ENCODE peak calls at places on chromosomes 6 and 20, in eight cellular contexts. E is body of pancreas, G is heart right ventricle, J is breast epithelium, C is thyroid gland, L is IMR-90, K is thoracic aorta, O is mammary epithelial cell. N is an unnamed sample.

GRCh38 chr20:22946594-22946993 is 88.5 kb upstream of the SSTR4 start:
- DNase-seq in K (no peak), E (no peak), C (no peak), J (no peak), O (no peak), L (no peak), G (no peak), N (no peak)

GRCh38 chr6:47299965-47300364 is 9.7 kb downstream of the TNFRSF21 start:
- DNase-seq in J (no peak), E (no peak), L (no peak), G (no peak), O (no peak), K (no peak), C (no peak), N (no peak)

GRCh38 chr6:42075159-42075838 is 25.0 kb downstream of the TAF8 start:
- DNase-seq in K (no peak), E (peak; percentile 84), L (peak; percentile 69), O (peak; percentile 67), J (peak; percentile 89), C (peak; percentile 94), G (peak; percentile 76), N (peak; percentile 79)

GRCh38 chr6:40733770-40734396 is 146.7 kb upstream of the LRFN2 start:
- DNase-seq in K (no peak), G (no peak), C (no peak), O (no peak), J (no peak), L (no peak), E (no peak), N (no peak)

GRCh38 chr20:3174442-3175263 is 1.3 kb upstream of the LZTS3 start:
- DNase-seq in E (no peak), G (no peak), O (no peak), K (no peak), C (no peak), J (no peak), L (peak; percentile 11), N (no peak)

GRCh38 chr6:170269151-170269872 is 21.6 kb downstream of the DLL1 start:
- DNase-seq in G (no peak), C (no peak), K (no peak), E (peak; percentile 62), L (no peak), J (no peak), O (no peak), N (no peak)

GRCh38 chr6:26327450-26328264 is 37.3 kb upstream of the BTN3A2 start:
- DNase-seq in O (peak; percentile 71), G (no peak), K (no peak), L (peak; percentile 81), E (no peak), J (no peak), C (no peak), N (no peak)

GRCh38 chr6:70315096-70315751 is 12.3 kb upstream of the COL9A1 start:
- DNase-seq in O (no peak), K (no peak), E (no peak), J (no peak), G (no peak), C (no peak), L (no peak), N (no peak)

GRCh38 chr20:22729616-22730236 is 145.4 kb upstream of the FOXA2 start:
- DNase-seq in C (no peak), L (no peak), E (no peak), G (no peak), K (no peak), J (no peak), O (no peak), N (no peak)

GRCh38 chr20:52552181-52552872 is 360.7 kb upstream of the ZFP64 start:
- DNase-seq in E (no peak), O (peak; percentile 21), K (no peak), G (no peak), J (no peak), C (no peak), L (peak; percentile 66), N (no peak)

GRCh38 chr6:128463942-128464341 is 56.5 kb downstream of the PTPRK start:
- DNase-seq in C (no peak), J (no peak), K (no peak), L (peak; percentile 29), E (no peak), O (no peak), G (no peak), N (no peak)

GRCh38 chr6:168133186-168133585 is 54.2 kb upstream of the FRMD1 start:
- DNase-seq in J (no peak), C (no peak), K (no peak), L (peak; percentile 53), E (no peak), O (no peak), G (peak; percentile 34), N (no peak)

GRCh38 chr6:46367365-46367764 is 123.9 kb downstream of the RCAN2 start:
- DNase-seq in E (no peak), J (no peak), K (no peak), G (no peak), O (no peak), L (no peak), C (no peak), N (no peak)

GRCh38 chr6:1987640-1988039 is 257.8 kb downstream of the GMDS start:
- DNase-seq in L (peak; percentile 91), O (peak; percentile 73), G (no peak), E (no peak), K (no peak), J (no peak), C (no peak), N (no peak)

GRCh38 chr6:167453082-167453446 is 128.2 kb downstream of the TTLL2 start:
- DNase-seq in K (no peak), E (no peak), G (no peak), C (no peak), O (no peak), L (no peak), J (no peak), N (no peak)

DNA sequence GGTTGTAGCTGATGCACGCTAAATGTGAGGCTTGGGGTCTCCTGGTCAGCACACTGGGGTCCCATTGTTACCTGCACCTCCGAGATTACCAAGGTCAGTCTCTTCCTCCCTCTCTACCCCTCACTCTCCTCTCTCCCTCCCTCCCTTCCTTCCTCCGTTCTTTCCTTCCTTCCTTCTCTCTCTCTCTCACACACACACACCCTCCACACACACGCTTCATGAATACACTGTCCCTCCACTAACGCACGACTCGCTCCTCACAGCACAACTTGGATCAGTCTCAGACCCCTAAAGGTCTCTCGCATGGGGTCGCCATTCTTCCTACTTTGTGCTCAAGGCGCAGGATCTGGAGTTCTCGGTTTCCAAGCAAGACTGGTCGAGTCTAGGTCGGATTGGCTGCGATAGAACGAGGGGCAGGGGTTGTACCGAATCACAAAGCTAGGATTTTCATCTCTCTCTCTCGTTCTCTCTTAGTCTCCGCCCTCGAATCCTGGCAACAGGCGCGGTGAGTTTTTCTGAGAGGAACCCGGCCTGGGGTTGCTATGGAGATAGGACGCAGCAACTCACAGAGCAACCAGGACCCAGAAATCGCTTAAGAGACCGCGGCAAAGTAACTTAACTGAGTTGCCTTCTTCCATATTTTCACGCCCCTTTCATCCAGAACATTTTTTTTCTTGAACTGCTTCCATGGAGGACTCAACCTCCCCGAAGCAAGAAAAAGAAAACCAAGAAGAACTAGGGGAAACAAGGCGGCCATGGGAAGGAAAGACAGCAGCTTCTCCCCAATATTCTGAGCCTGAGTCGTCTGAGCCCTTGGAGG is at the start of gene RSPH4A:
- DNase-seq in J (peak; percentile 84), C (peak; percentile 91), K (peak; percentile 83), O (peak; percentile 94), G (peak; percentile 94), E (peak; percentile 93), L (peak; percentile 94), N (peak; percentile 96)
- TF ChIP-seq CTCF in J (no peak), C (no peak), K (no peak), O (peak; percentile 11), G (no peak), E (no peak), L (peak; percentile 16), N (no peak)

DNA sequence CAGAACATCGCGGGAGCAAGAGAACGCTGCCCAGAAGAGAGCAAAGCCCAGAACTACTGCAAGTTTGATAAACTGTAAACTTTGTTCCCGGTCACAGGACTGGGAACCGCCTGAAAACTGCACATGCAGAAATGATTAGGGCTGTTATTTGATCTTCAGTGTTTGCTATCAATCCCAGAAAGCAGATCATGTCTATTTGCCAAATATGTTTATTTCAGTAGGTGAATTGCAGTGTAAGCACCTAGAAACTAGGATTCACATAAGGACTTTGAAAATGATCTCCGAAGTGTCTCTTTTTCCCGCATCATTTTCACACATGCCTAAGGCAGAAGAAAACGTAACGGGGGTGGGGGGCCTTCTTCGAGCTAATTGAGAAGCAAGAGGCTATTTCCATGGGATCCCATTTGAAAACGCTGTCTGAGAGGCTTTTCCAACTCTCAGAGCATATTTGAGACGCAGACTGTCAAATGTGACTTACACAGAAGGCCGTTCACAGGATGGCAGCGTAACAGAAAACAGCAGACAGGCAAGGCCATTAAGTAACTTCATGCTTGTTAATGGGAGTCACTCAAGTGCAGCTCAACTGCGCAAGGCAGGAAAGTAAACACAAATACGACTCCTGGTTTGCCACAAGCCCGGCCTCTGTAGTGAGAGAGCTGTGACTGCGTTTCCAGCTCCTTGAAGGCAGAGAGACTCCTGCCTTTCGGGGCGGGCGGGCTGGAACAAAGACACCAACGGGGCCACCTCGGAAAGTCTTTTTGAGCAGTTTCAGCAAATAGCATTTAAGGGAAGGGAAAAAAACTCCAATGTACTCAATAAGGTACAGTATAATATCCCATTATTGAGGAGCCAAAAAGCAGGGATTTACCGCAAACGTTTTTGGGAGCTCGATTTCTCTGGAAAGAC is 144.7 kb upstream of the ZNF217 start:
- DNase-seq in O (peak; percentile 78), C (peak; percentile 89), J (peak; percentile 84), K (no peak), G (peak; percentile 59), L (peak; percentile 90), E (peak; percentile 81), N (peak; percentile 41)
- H3K4me3 ChIP-seq in O (no peak overlapping the region), C (no peak overlapping the region), J (peak overlapping the region; percentile 16), K (no peak overlapping the region), G (peak overlapping the region; percentile 24), L (peak overlapping the region; percentile 22), E (no peak overlapping the region), N (no peak overlapping the region)

GRCh38 chr6:117627533-117627932 is 25.2 kb upstream of the GOPC start:
- DNase-seq in O (no peak), K (no peak), E (no peak), L (no peak), C (no peak), J (no peak), G (no peak), N (no peak)

GRCh38 chr6:117624869-117625481 is 22.7 kb upstream of the GOPC start:
- DNase-seq in G (no peak), K (no peak), L (no peak), E (no peak), J (no peak), C (no peak), O (no peak), N (no peak)

DNA sequence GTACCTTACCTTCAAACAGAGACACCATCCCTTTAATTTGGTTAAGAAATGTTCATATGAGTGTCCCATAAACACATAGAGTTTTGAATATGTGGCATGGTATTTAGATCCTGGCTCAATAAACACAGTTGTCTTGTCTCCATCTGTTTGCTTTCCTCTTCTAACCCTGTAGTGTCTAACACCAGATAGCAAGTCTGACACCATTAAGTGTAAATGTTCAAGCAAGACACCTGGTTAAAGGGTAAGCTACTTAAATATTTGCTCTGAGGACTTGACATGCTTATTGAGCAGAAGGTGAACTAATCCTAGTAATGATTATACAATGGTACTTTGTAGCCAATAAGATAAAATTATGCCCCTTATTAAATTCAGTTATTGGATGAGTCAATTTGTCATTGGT is 26.8 kb upstream of the GOPC start:
- DNase-seq in K (no peak), O (no peak), C (no peak), E (no peak), G (no peak), J (no peak), L (no peak), N (no peak)
- TF ChIP-seq CTCF in K (no peak), O (no peak), C (no peak), E (no peak), G (no peak), J (no peak), L (no peak), N (no peak)

GRCh38 chr6:27562027-27562410 is 89.1 kb upstream of the ZNF184 start:
- DNase-seq in J (no peak), K (no peak), O (peak; percentile 37), L (no peak), E (no peak), C (no peak), G (no peak), N (no peak)
- H3K4me3 ChIP-seq in J (no peak overlapping the region), K (no peak overlapping the region), O (peak overlapping the region; percentile 53), L (no peak overlapping the region), E (no peak overlapping the region), C (no peak overlapping the region), G (no peak overlapping the region), N (no peak overlapping the region)

N was measured in tibial artery.